ENCODE peak calls at places on chromosomes 13 and 19, in five cellular contexts. Y, W, E, N and X are unnamed samples.
A peak's percentile ranks its signal among the peaks of the same experiment; 100 is the strongest.

GRCh38 chr13:94128430-94128829 is 351.1 kb downstream of the DCT start:
- DNase-seq in Y (no peak), W (no peak), N (no peak), E (no peak), X (no peak)

GRCh38 chr13:44573790-44574465 is 2.2 kb downstream of the TSC22D1 start:
- DNase-seq in N (no peak), E (peak; percentile 11), Y (peak; percentile 11), W (no peak), X (no peak)

GRCh38 chr19:45200614-45201013 is 22.0 kb downstream of the BLOC1S3 start:
- DNase-seq in Y (peak; percentile 59), W (peak; percentile 43), E (peak; percentile 62), N (no peak), X (no peak)

GRCh38 chr19:15195987-15196682 is 4.7 kb downstream of the NOTCH3 start:
- DNase-seq in W (no peak), Y (peak; percentile 94), N (peak; percentile 94), E (no peak), X (peak; percentile 91)

GRCh38 chr19:10583021-10583776 is 3.9 kb downstream of the AP1M2 start:
- DNase-seq in Y (no peak), E (no peak), W (no peak), N (no peak), X (no peak)

GRCh38 chr13:99439048-99439447 is 62.2 kb upstream of the TM9SF2 start:
- DNase-seq in N (no peak), E (no peak), W (no peak), Y (no peak), X (no peak)

GRCh38 chr19:21434967-21435544 is 38.1 kb downstream of the ZNF493 start:
- DNase-seq in E (no peak), W (no peak), Y (no peak), N (no peak), X (no peak)

GRCh38 chr13:36709136-36709895 is 35.5 kb downstream of the SERTM1 start:
- DNase-seq in Y (no peak), E (no peak), N (no peak), W (no peak), X (no peak)

GRCh38 chr13:79060216-79060615 is 345.8 kb downstream of the RBM26 start:
- DNase-seq in E (no peak), N (no peak), Y (no peak), W (no peak), X (no peak)

GRCh38 chr19:30719189-30719990 is 347.2 kb downstream of the ZNF536 start:
- DNase-seq in W (peak; percentile 22), Y (peak; percentile 38), E (no peak), N (no peak), X (no peak)

GRCh38 chr19:46494936-46495788 is 505 bp downstream of the PNMA8B start:
- DNase-seq in W (no peak), E (no peak), Y (no peak), N (no peak), X (no peak)

GRCh38 chr19:49637865-49638350 is 2.0 kb downstream of the RRAS start:
- DNase-seq in W (no peak), Y (peak; percentile 91), N (peak; percentile 73), E (no peak), X (no peak)

GRCh38 chr19:12779162-12779993 is 4.0 kb upstream of the HOOK2 start:
- DNase-seq in E (peak; percentile 61), Y (peak; percentile 9), W (peak; percentile 36), N (no peak), X (no peak)

GRCh38 chr19:4375620-4376228 is 24.6 kb downstream of the SH3GL1 start:
- DNase-seq in N (no peak), Y (peak; percentile 61), W (no peak), E (peak; percentile 51), X (no peak)

GRCh38 chr13:35621989-35622388 is 145.5 kb upstream of the MAB21L1 start:
- DNase-seq in N (no peak), Y (no peak), E (no peak), W (no peak), X (no peak)

GRCh38 chr19:8569066-8569761 is 8.0 kb downstream of the MYO1F start:
- DNase-seq in W (no peak), N (no peak), Y (peak; percentile 29), E (no peak), X (no peak)
- TF ChIP-seq CTCF in W (no peak), N (no peak), Y (no peak), E (no peak), X (no peak)

GRCh38 chr19:2477732-2478191 is 1.8 kb downstream of the GADD45B start:
- DNase-seq in E (no peak), Y (no peak), W (no peak), N (no peak), X (no peak)
- TF ChIP-seq CTCF in E (no peak), Y (no peak), W (no peak), N (no peak), X (no peak)

DNA sequence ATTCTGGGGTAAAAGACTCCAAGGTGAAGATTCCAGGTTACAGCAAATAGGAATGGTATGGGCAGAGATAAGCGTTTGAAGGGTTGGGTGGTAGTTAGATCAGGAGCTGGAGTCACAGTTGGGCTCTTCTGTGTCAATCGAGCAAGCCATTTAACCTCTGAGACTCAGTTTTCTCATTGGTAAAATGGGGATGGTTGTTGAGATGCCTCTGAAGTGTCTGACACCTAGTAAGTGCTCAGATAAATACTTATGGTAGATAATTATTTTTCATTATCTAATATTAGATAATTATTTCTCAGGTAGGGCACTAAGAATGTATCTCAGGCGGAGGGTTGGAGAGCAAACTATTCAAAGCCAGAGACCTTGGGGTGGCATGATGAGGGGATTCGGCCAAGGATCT is 7.8 kb downstream of the LTBP4 start:
- DNase-seq in N (no peak), W (no peak), E (no peak), Y (no peak), X (no peak)
- TF ChIP-seq CTCF in N (no peak), W (no peak), E (no peak), Y (no peak), X (no peak)

GRCh38 chr19:14089662-14090508 is 666 bp downstream of the SAMD1 start:
- DNase-seq in N (no peak), E (no peak), W (peak; percentile 51), Y (peak; percentile 48), X (no peak)

GRCh38 chr19:14091086-14091884 is 734 bp upstream of the SAMD1 start:
- DNase-seq in N (no peak), E (peak; percentile 44), W (peak; percentile 44), Y (peak; percentile 80), X (no peak)

GRCh38 chr19:14088634-14089411 is 1.7 kb downstream of the SAMD1 start:
- DNase-seq in N (no peak), W (no peak), Y (no peak), E (no peak), X (no peak)

GRCh38 chr19:14090509-14091085 is at the start of gene SAMD1:
- DNase-seq in Y (no peak), N (peak; percentile 88), W (peak; percentile 58), E (peak; percentile 73), X (peak; percentile 86)

GRCh38 chr19:14089412-14089661 is 1.2 kb downstream of the SAMD1 start:
- DNase-seq in N (no peak), Y (no peak), W (no peak), E (no peak), X (no peak)
- TF ChIP-seq CTCF in N (no peak), Y (no peak), W (peak; percentile 43), E (no peak), X (peak; percentile 50)

DNA sequence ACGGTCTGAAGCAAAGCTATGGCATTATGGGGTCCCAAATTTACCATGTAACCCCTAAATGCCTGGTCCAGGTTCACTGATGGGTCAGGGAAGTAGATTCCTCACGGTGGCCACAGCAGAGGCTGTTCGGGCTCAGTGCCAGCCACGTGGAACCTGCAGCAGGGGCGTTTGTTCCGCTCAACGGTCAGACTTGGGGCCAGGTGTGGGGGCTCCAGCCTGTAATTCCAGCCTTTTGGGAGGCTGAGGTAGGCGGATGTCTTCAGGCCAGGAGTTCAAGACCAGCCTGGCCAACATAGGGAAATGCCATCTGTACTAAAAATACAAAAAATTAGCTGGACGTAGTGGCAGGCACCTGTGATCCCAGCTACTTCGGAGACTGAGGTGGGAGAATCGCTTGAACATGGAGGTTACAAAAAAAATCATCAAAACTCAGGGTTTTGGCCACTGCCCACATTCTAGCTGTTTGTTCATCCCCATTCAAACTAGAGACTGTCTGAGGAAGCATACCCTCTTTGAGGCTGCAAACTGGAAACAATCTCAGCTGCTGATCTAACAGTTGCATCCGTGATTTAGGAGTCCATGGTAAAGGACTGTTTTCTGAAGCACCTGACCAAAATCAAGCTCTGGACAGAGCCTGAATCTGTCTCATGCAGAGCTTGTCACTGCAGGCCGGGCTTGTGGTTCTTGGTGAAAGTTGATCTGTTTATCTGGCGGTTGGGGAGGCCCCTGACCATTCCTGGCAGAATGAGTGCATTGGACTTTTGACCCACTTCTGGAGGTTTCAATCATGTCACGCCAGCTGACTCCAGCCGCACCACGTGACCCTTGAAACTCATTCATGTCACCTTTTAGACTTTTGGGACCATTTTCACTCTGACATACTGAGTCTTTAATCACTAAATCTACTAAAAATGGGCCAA is 30.2 kb upstream of the ZNF331 start:
- DNase-seq in W (no peak), N (no peak), E (peak; percentile 95), Y (no peak), X (no peak)
- TF ChIP-seq CTCF in W (no peak), N (no peak), E (no peak), Y (no peak), X (no peak)

GRCh38 chr13:82847595-82847994 is 1034.7 kb downstream of the SLITRK1 start:
- DNase-seq in N (no peak), Y (no peak), E (no peak), W (no peak), X (no peak)
- TF ChIP-seq CTCF in N (no peak), Y (no peak), E (no peak), W (no peak), X (no peak)